ENCODE peak calls at places on chromosomes 6 and 20, in seven cellular contexts. Y is HCT116; E is dorsolateral prefrontal cortex; D is stimulated activated CD4-positive, alpha-beta T cell treated with anti-CD3 and anti-CD28 coated beads, TNF-alpha, amount 100 ng/mL, for 24 hours; K is pons; A is fibroblast of lung; R is A172. S is an unnamed sample.
A peak's percentile ranks its signal among the peaks of the same experiment; 100 is the strongest.

GRCh38 chr20:46173652-46174468 is 55.7 kb downstream of the CD40 start:
- DNase-seq in R (no peak), E (no peak), D (no peak), A (no peak), K (no peak), Y (no peak), S (no peak)

GRCh38 chr6:138719011-138719635 is 54.4 kb upstream of the CCDC28A start:
- DNase-seq in D (no peak), K (peak; percentile 59), R (no peak), A (peak; percentile 52), E (no peak), Y (no peak), S (peak; percentile 81)

GRCh38 chr6:144840619-144841018 is 555.5 kb downstream of the UTRN start:
- DNase-seq in D (no peak), E (no peak), A (no peak), K (no peak), Y (no peak), R (no peak), S (no peak)

GRCh38 chr6:111263837-111264236 is 176.5 kb downstream of the SLC16A10 start:
- DNase-seq in D (no peak), E (no peak), A (peak; percentile 81), R (peak; percentile 78), K (no peak), Y (peak; percentile 37), S (peak; percentile 87)

GRCh38 chr20:34123309-34123708 is 11.3 kb upstream of the EIF2S2 start:
- DNase-seq in K (no peak), D (no peak), Y (no peak), R (no peak), E (no peak), A (no peak), S (no peak)

GRCh38 chr20:49811825-49812462 is 684 bp upstream of the SLC9A8 start:
- DNase-seq in E (no peak), Y (no peak), K (no peak), D (no peak), R (peak; percentile 62), A (peak; percentile 64), S (peak; percentile 63)

GRCh38 chr6:118843685-118844390 is 50.1 kb upstream of the ASF1A start:
- DNase-seq in Y (no peak), K (no peak), D (no peak), R (peak; percentile 11), A (peak; percentile 72), E (no peak), S (no peak)

GRCh38 chr6:69974193-69974592 is 107.8 kb downstream of the COL19A1 start:
- DNase-seq in R (peak; percentile 48), K (no peak), E (no peak), A (peak; percentile 26), D (no peak), Y (no peak), S (peak; percentile 26)

GRCh38 chr6:17601389-17601703 is 1.2 kb downstream of the FAM8A1 start:
- DNase-seq in Y (no peak), R (no peak), A (no peak), K (no peak), D (no peak), E (no peak), S (no peak)

GRCh38 chr6:39902786-39903465 is 31.3 kb downstream of the MOCS1 start:
- DNase-seq in K (no peak), R (no peak), A (no peak), Y (no peak), E (no peak), D (no peak), S (no peak)

GRCh38 chr6:150191809-150192208 is 49.0 kb downstream of the PPP1R14C start:
- DNase-seq in E (no peak), D (no peak), R (peak; percentile 14), A (peak; percentile 80), K (no peak), Y (no peak), S (peak; percentile 48)

GRCh38 chr6:137821486-137821885 is 45.6 kb upstream of the TNFAIP3 start:
- DNase-seq in R (no peak), A (no peak), E (no peak), D (no peak), K (no peak), Y (no peak), S (no peak)

GRCh38 chr6:41966961-41967311 is 25.3 kb upstream of the CCND3 start:
- DNase-seq in Y (peak; percentile 80), A (peak; percentile 91), R (peak; percentile 87), K (no peak), E (no peak), D (no peak), S (peak; percentile 69)

GRCh38 chr6:142242269-142242668 is 59.5 kb upstream of the ADGRG6 start:
- DNase-seq in R (no peak), E (no peak), Y (no peak), D (no peak), A (peak; percentile 81), K (no peak), S (peak; percentile 42)

GRCh38 chr6:55490871-55491270 is 88.1 kb downstream of the HMGCLL1 start:
- DNase-seq in D (no peak), Y (no peak), E (no peak), A (no peak), R (no peak), K (no peak), S (no peak)

GRCh38 chr6:3542032-3542640 is 85.3 kb upstream of the SLC22A23 start:
- DNase-seq in Y (no peak), D (no peak), R (no peak), K (no peak), A (no peak), E (no peak), S (no peak)

GRCh38 chr20:32031007-32031958 is 20.8 kb upstream of the HCK start:
- DNase-seq in D (peak; percentile 22), A (peak; percentile 75), Y (peak; percentile 84), E (no peak), R (peak; percentile 82), K (peak; percentile 60), S (peak; percentile 89)

GRCh38 chr6:31727717-31728671 is 1.1 kb downstream of the DDAH2 start:
- DNase-seq in K (no peak), R (no peak), A (no peak), D (no peak), E (no peak), Y (no peak), S (peak; percentile 11)

GRCh38 chr6:36753671-36754485 is 56.3 kb downstream of the RAB44 start:
- DNase-seq in D (no peak), A (no peak), Y (no peak), K (no peak), R (no peak), E (no peak), S (peak; percentile 62)

GRCh38 chr6:137738197-137738596 is 128.9 kb upstream of the TNFAIP3 start:
- DNase-seq in K (no peak), D (no peak), E (no peak), R (peak; percentile 74), Y (no peak), A (peak; percentile 89), S (peak; percentile 63)

GRCh38 chr20:22775671-22776139 is 191.3 kb upstream of the FOXA2 start:
- DNase-seq in D (no peak), K (no peak), Y (peak; percentile 21), A (peak; percentile 53), E (no peak), R (peak; percentile 98), S (peak; percentile 68)

GRCh38 chr6:164010446-164011071 is 596.0 kb downstream of the QKI start:
- DNase-seq in K (peak; percentile 69), E (no peak), A (peak; percentile 41), D (no peak), R (no peak), Y (no peak), S (no peak)

GRCh38 chr6:136592930-136593673 is 42.9 kb upstream of the MAP7 start:
- DNase-seq in E (no peak), A (peak; percentile 71), D (no peak), Y (no peak), K (no peak), R (peak; percentile 41), S (peak; percentile 66)

GRCh38 chr6:73340048-73340447 is 14.0 kb downstream of the DPPA5 start:
- DNase-seq in Y (no peak), D (no peak), E (no peak), K (no peak), R (no peak), A (peak; percentile 24), S (peak; percentile 20)

GRCh38 chr6:9540126-9540525 is 874.7 kb downstream of the TFAP2A start:
- DNase-seq in A (peak; percentile 65), K (no peak), Y (no peak), E (no peak), D (no peak), R (no peak), S (peak; percentile 50)

GRCh38 chr6:49551126-49551865 is 828 bp downstream of the C6orf141 start:
- DNase-seq in R (no peak), K (no peak), E (no peak), Y (no peak), A (peak; percentile 50), D (no peak), S (no peak)

GRCh38 chr6:168441434-168442391 is 729 bp downstream of the SMOC2 start:
- DNase-seq in R (no peak), E (no peak), K (no peak), D (no peak), A (no peak), Y (no peak), S (no peak)

GRCh38 chr6:132805548-132805947 is 7.1 kb upstream of the SLC18B1 start:
- DNase-seq in Y (no peak), R (no peak), E (no peak), A (no peak), D (no peak), K (no peak), S (no peak)

GRCh38 chr20:63332488-63333240 is 28.5 kb downstream of the CHRNA4 start:
- DNase-seq in Y (no peak), R (no peak), E (no peak), D (no peak), A (no peak), K (no peak), S (no peak)

S was measured in EH.